ENCODE peak calls at places on chromosomes 13 and 19, in eight cellular contexts. H is CD8-positive, alpha-beta T cell; D is adrenal gland; I is endodermal cell; Y is cardiac muscle cell; A is astrocyte; W is IMR-90; C is epithelial cell of esophagus. F is an unnamed sample.

GRCh38 chr13:71643466-71643865 is 223.5 kb downstream of the DACH1 start:
- DNase-seq in W (no peak), C (no peak), Y (no peak), A (no peak), H (no peak), I (no peak), D (no peak), F (no peak)

GRCh38 chr13:57629821-57630235 is 1.7 kb upstream of the PCDH17 start:
- DNase-seq in D (peak), W (peak), Y (peak), C (peak), I (peak), H (peak), A (peak), F (peak)

GRCh38 chr19:16293133-16294085 is 31.2 kb upstream of the KLF2 start:
- DNase-seq in A (peak), Y (peak), H (no peak), D (peak), I (no peak), W (peak), C (peak), F (peak)

GRCh38 chr13:33125821-33126570 is 109.8 kb downstream of the KL start:
- DNase-seq in D (peak), A (peak), C (peak), I (peak), W (peak), Y (peak), H (no peak), F (peak)

GRCh38 chr13:94427313-94427712 is 52.2 kb downstream of the DCT start:
- DNase-seq in I (no peak), W (no peak), A (no peak), D (no peak), C (peak), H (no peak), Y (no peak), F (no peak)

GRCh38 chr13:25114220-25114619 is 18.3 kb downstream of the PABPC3 start:
- DNase-seq in C (peak), H (peak), D (peak), I (peak), W (peak), A (peak), Y (peak), F (peak)

GRCh38 chr19:42132030-42132628 is at the start of gene POU2F2:
- DNase-seq in I (peak), H (peak), W (no peak), D (peak), C (peak), A (no peak), Y (no peak), F (no peak)

GRCh38 chr13:79457948-79458347 is 23.0 kb upstream of the NDFIP2 start:
- DNase-seq in Y (peak), I (no peak), D (no peak), A (peak), H (no peak), W (peak), C (peak), F (peak)

GRCh38 chr19:3556978-3557460 is 367 bp downstream of the MFSD12 start:
- DNase-seq in I (peak), C (peak), Y (peak), D (peak), W (peak), H (peak), A (peak), F (peak)

GRCh38 chr19:48443731-48444128 is 2.1 kb upstream of the GRWD1 start:
- DNase-seq in D (no peak), W (no peak), I (no peak), Y (no peak), C (no peak), H (no peak), A (no peak), F (no peak)
- H3K4me3 ChIP-seq in D (no peak), W (no peak), I (peak), Y (no peak), C (no peak), H (peak), A (no peak), F (no peak)

GRCh38 chr19:45599286-45599685 is 2.7 kb downstream of the GPR4 start:
- DNase-seq in H (no peak), W (no peak), Y (no peak), I (no peak), C (no peak), A (no peak), D (no peak), F (no peak)

GRCh38 chr19:45598267-45599011 is 3.6 kb downstream of the GPR4 start:
- DNase-seq in C (no peak), W (no peak), A (no peak), D (no peak), H (no peak), Y (peak), I (no peak), F (no peak)

GRCh38 chr19:45595814-45596213 is 6.2 kb downstream of the GPR4 start:
- DNase-seq in I (no peak), W (peak), A (no peak), C (no peak), H (no peak), D (no peak), Y (no peak), F (no peak)

GRCh38 chr19:45600340-45600885 is 1.6 kb downstream of the GPR4 start:
- DNase-seq in I (no peak), D (no peak), Y (no peak), W (no peak), A (no peak), C (no peak), H (no peak), F (no peak)

GRCh38 chr19:45597425-45598111 is 4.4 kb downstream of the GPR4 start:
- DNase-seq in A (no peak), Y (no peak), H (no peak), C (no peak), D (no peak), W (no peak), I (peak), F (no peak)
- H3K4me3 ChIP-seq in A (no peak), Y (no peak), H (no peak), C (no peak), D (no peak), W (no peak), I (no peak), F (no peak)

GRCh38 chr19:15291666-15292065 is 40.7 kb downstream of the BRD4 start:
- DNase-seq in C (peak), W (peak), D (no peak), I (no peak), H (no peak), A (no peak), Y (no peak), F (no peak)
- H3K4me3 ChIP-seq in C (no peak), W (no peak), D (no peak), I (no peak), H (no peak), A (no peak), Y (no peak), F (no peak)

GRCh38 chr19:55493052-55493649 is 4.9 kb downstream of the SSC5D start:
- DNase-seq in A (peak), W (peak), H (no peak), D (no peak), C (no peak), I (no peak), Y (peak), F (peak)
- H3K4me3 ChIP-seq in A (peak), W (no peak), H (no peak), D (no peak), C (no peak), I (no peak), Y (no peak), F (no peak)

GRCh38 chr13:91174886-91175501 is 172.5 kb upstream of the MIR17HG start:
- DNase-seq in I (peak), A (no peak), D (no peak), W (no peak), Y (peak), C (no peak), H (no peak), F (no peak)
- H3K4me3 ChIP-seq in I (peak), A (peak), D (no peak), W (no peak), Y (peak), C (peak), H (no peak), F (no peak)

GRCh38 chr19:984165-984967 is at the start of gene WDR18:
- DNase-seq in A (peak), W (peak), C (peak), I (peak), H (peak), D (peak), Y (peak), F (peak)
- H3K4me3 ChIP-seq in A (peak), W (peak), C (peak), I (peak), H (peak), D (peak), Y (peak), F (peak)

GRCh38 chr19:29303707-29304090 is 90.7 kb upstream of the UQCRFS1 start:
- DNase-seq in H (no peak), I (no peak), C (no peak), Y (no peak), W (no peak), A (no peak), D (no peak), F (no peak)
- H3K4me3 ChIP-seq in H (no peak), I (no peak), C (no peak), Y (no peak), W (no peak), A (no peak), D (no peak), F (no peak)

GRCh38 chr13:37138917-37139316 is 33.5 kb upstream of the CSNK1A1L start:
- DNase-seq in D (no peak), I (no peak), H (no peak), C (no peak), W (no peak), Y (no peak), A (no peak), F (no peak)
- H3K4me3 ChIP-seq in D (no peak), I (no peak), H (no peak), C (no peak), W (no peak), Y (no peak), A (no peak), F (no peak)

DNA sequence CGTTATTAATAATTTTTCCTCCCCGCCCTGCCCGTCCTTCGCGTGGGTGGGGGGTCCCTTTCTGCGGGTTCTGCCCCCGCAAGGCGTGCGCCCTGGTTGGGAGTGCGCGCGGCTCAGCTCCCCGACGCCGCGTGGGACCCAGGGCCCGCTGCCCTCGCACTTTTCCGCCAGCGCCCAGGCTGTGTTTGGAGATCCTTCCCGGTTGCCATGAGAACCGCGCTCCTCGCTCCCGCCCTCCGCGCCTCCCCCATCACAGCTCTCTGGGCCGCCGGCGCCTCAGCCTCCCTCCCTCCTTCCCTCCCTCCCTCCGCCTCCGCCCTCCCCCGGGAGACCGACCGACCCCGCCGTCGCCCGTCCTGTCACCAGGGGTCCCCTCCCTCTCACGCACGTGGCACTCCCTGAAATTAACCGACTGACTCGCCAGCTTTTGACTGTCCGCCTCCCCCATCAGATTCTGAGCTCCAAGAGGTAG is 2.4 kb upstream of the SSBP4 start:
- DNase-seq in C (peak), I (peak), H (no peak), W (peak), A (peak), D (peak), Y (peak), F (peak)
- H3K4me3 ChIP-seq in C (peak), I (peak), H (peak), W (peak), A (peak), D (no peak), Y (peak), F (peak)

GRCh38 chr13:23701191-23701590 is 131.0 kb downstream of the TNFRSF19 start:
- DNase-seq in H (no peak), C (no peak), I (no peak), A (no peak), Y (peak), W (no peak), D (no peak), F (no peak)
- H3K4me3 ChIP-seq in H (no peak), C (no peak), I (no peak), A (no peak), Y (no peak), W (no peak), D (no peak), F (peak)